ENCODE peak calls at places on chromosomes 2 and 18, in five cellular contexts. E is Right ventricle myocardium inferior; N is activated CD4-positive, CD25-positive, alpha-beta regulatory T cell treated with anti-CD3 and anti-CD28 coated beads, Interleukin-2, amount 50 U/mL, for 24 hours; D is left cardiac atrium; Y is stimulated activated memory B cell treated with anti-CD40 and anti-IgM and Interleukin-4, amounts not matched to agents 10 μg/mL and 1 μg/mL and 100 μg/mL, for 72 hours. I is an unnamed sample.

GRCh38 chr2:197368412-197368811 is 57.8 kb upstream of the ANKRD44 start:
- ATAC-seq in D (no peak), N (no peak), Y (no peak), E (no peak), I (no peak)

GRCh38 chr2:206832886-206833285 is 67.5 kb downstream of the FASTKD2 start:
- ATAC-seq in D (peak; percentile 34), N (no peak), Y (no peak), E (no peak), I (no peak)

GRCh38 chr18:49168970-49169619 is 218.3 kb upstream of the SMAD7 start:
- ATAC-seq in D (no peak), N (peak; percentile 94), E (no peak), Y (peak; percentile 88), I (no peak)

GRCh38 chr18:32326450-32327309 is 136.8 kb downstream of the MEP1B start:
- ATAC-seq in E (no peak), D (no peak), N (no peak), Y (no peak), I (no peak)

GRCh38 chr2:240820014-240820606 is at the start of gene KIF1A:
- ATAC-seq in N (no peak), D (peak; percentile 84), Y (no peak), E (peak; percentile 15), I (no peak)

GRCh38 chr2:133579295-133579694 is 11.0 kb upstream of the NCKAP5 start:
- ATAC-seq in N (no peak), Y (no peak), D (peak; percentile 92), E (peak; percentile 82), I (no peak)

GRCh38 chr2:11617527-11617926 is 52.5 kb downstream of the NTSR2 start:
- ATAC-seq in Y (no peak), E (no peak), N (no peak), D (no peak), I (no peak)

GRCh38 chr18:25456284-25456683 is 104.3 kb upstream of the ZNF521 start:
- ATAC-seq in E (no peak), Y (no peak), N (no peak), D (no peak), I (no peak)

GRCh38 chr18:31658670-31659573 is 25.5 kb downstream of the B4GALT6 start:
- ATAC-seq in N (peak; percentile 79), E (no peak), D (no peak), Y (peak; percentile 75), I (no peak)

GRCh38 chr18:55522011-55522410 is 66.0 kb downstream of the TCF4 start:
- ATAC-seq in E (peak; percentile 23), Y (no peak), N (no peak), D (no peak), I (no peak)

GRCh38 chr2:105317937-105318336 is 11.6 kb downstream of the TGFBRAP1 start:
- ATAC-seq in E (no peak), N (no peak), Y (no peak), D (no peak), I (no peak)

GRCh38 chr18:23887493-23887892 is 127.1 kb upstream of the TTC39C start:
- ATAC-seq in Y (no peak), N (no peak), D (no peak), E (no peak), I (no peak)

GRCh38 chr2:200860092-200860795 is 4.2 kb downstream of the CLK1 start:
- ATAC-seq in Y (no peak), E (no peak), D (no peak), N (no peak), I (no peak)

GRCh38 chr2:61557386-61557785 is 19.2 kb upstream of the XPO1 start:
- ATAC-seq in Y (no peak), N (no peak), E (no peak), D (no peak), I (no peak)

GRCh38 chr2:196252408-196253114 is 81.2 kb upstream of the STK17B start:
- ATAC-seq in E (no peak), N (peak; percentile 74), Y (no peak), D (no peak), I (no peak)

GRCh38 chr2:157250836-157251235 is 6.7 kb upstream of the GALNT5 start:
- ATAC-seq in Y (no peak), D (no peak), N (no peak), E (no peak), I (no peak)

GRCh38 chr2:64233396-64233922 is 89.2 kb upstream of the PELI1 start:
- ATAC-seq in N (no peak), D (no peak), E (no peak), Y (no peak), I (no peak)

GRCh38 chr2:232901711-232902578 is 31.9 kb downstream of the SNORC start:
- ATAC-seq in D (no peak), Y (peak; percentile 44), N (peak; percentile 83), E (no peak), I (no peak)

GRCh38 chr2:95328386-95329125 is 31.4 kb downstream of the KCNIP3 start:
- ATAC-seq in D (no peak), Y (no peak), E (no peak), N (no peak), I (no peak)

GRCh38 chr18:44198296-44199284 is 482.1 kb upstream of the SETBP1 start:
- ATAC-seq in N (no peak), E (no peak), D (no peak), Y (peak; percentile 36), I (no peak)

GRCh38 chr2:239602290-239603282 is 201.8 kb upstream of the HDAC4 start:
- ATAC-seq in Y (no peak), E (no peak), N (no peak), D (no peak), I (no peak)

GRCh38 chr2:148557844-148558436 is 86.6 kb upstream of the EPC2 start:
- ATAC-seq in E (no peak), N (no peak), Y (no peak), D (no peak), I (no peak)